ENCODE peak calls at places on chromosome 18, in five cellular contexts. X, L, E, B and H are unnamed samples.
A peak's percentile ranks its signal among the peaks of the same experiment; 100 is the strongest.

GRCh38 chr18:22155584-22155983 is 13.8 kb upstream of the GATA6 start:
- DNase-seq in E (no peak), L (no peak), B (no peak), X (no peak), H (no peak)

GRCh38 chr18:46211816-46212215 is 107.6 kb downstream of the HAUS1 start:
- DNase-seq in E (peak; percentile 29), B (no peak), X (no peak), L (no peak), H (no peak)

GRCh38 chr18:34158881-34159690 is 65.6 kb downstream of the NOL4 start:
- DNase-seq in X (peak; percentile 48), E (peak; percentile 2), B (no peak), L (peak; percentile 9), H (no peak)

GRCh38 chr18:34592961-34593382 is 117.1 kb upstream of the DTNA start:
- DNase-seq in X (peak; percentile 85), L (peak; percentile 48), B (no peak), E (peak; percentile 84), H (peak; percentile 26)

GRCh38 chr18:63823516-63824219 is 48.5 kb downstream of the SERPINB7 start:
- DNase-seq in X (no peak), E (peak; percentile 24), L (peak; percentile 16), B (no peak), H (peak; percentile 61)

GRCh38 chr18:42929181-42929580 is 186.3 kb downstream of the RIT2 start:
- DNase-seq in X (no peak), L (no peak), E (peak; percentile 46), B (no peak), H (no peak)

GRCh38 chr18:58579561-58580047 is 49.3 kb downstream of the ALPK2 start:
- DNase-seq in L (no peak), E (peak; percentile 84), B (no peak), X (peak; percentile 64), H (peak; percentile 86)

GRCh38 chr18:30280861-30281470 is 761.6 kb downstream of the DSC3 start:
- DNase-seq in L (no peak), E (peak; percentile 69), B (no peak), X (no peak), H (no peak)

GRCh38 chr18:32274307-32274706 is 84.5 kb downstream of the MEP1B start:
- DNase-seq in X (no peak), B (no peak), L (no peak), E (no peak), H (no peak)

GRCh38 chr18:24136967-24137373 is 1.9 kb upstream of the CABYR start:
- DNase-seq in E (peak; percentile 21), B (no peak), L (no peak), X (no peak), H (no peak)

GRCh38 chr18:28198588-28198987 is 21.7 kb upstream of the CDH2 start:
- DNase-seq in L (no peak), E (no peak), X (no peak), B (no peak), H (no peak)

GRCh38 chr18:43393174-43393573 is 115.9 kb upstream of the SYT4 start:
- DNase-seq in E (no peak), B (no peak), X (no peak), L (no peak), H (no peak)

GRCh38 chr18:21740474-21740723 is 193 bp upstream of the MIB1 start:
- DNase-seq in X (no peak), L (no peak), B (no peak), E (peak; percentile 98), H (peak; percentile 68)

GRCh38 chr18:73531601-73532000 is 616.0 kb downstream of the FBXO15 start:
- DNase-seq in X (no peak), L (no peak), E (no peak), B (no peak), H (no peak)

GRCh38 chr18:12532661-12533060 is 124.9 kb downstream of the PRELID3A start:
- DNase-seq in B (no peak), E (no peak), X (no peak), L (no peak), H (no peak)

GRCh38 chr18:12534820-12535219 is 123.1 kb downstream of the SPIRE1 start:
- DNase-seq in X (no peak), B (no peak), E (no peak), L (no peak), H (no peak)

DNA sequence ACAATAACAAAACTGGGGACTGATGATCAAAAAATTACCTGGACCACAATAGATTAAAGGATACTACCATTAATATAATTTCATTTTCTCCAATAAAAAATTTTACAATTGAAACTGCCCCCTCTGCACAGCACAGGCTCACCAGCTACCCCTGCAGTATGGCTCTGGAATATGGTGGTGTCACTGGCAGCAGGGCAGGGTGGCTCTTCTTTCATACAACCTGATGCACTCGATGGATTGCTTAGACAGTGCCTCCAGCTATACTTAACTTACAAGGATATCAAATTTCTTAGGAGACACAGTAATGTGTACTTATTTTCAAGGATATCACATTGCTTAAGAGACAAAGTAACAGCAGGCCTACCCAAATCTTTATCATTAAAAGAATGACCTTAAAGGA is 124.0 kb downstream of the PRELID3A start:
- DNase-seq in L (no peak), E (peak; percentile 31), B (no peak), X (no peak), H (no peak)
- TF ChIP-seq CTCF in L (no peak), E (peak; percentile 48), B (no peak), X (no peak), H (no peak)

GRCh38 chr18:79732721-79733025 is 53.1 kb downstream of the CTDP1 start:
- DNase-seq in L (no peak), B (no peak), E (no peak), X (no peak), H (no peak)
- H3K4me3 ChIP-seq in L (no peak overlapping the region), B (no peak overlapping the region), E (no peak overlapping the region), X (no peak overlapping the region), H (no peak overlapping the region)

DNA sequence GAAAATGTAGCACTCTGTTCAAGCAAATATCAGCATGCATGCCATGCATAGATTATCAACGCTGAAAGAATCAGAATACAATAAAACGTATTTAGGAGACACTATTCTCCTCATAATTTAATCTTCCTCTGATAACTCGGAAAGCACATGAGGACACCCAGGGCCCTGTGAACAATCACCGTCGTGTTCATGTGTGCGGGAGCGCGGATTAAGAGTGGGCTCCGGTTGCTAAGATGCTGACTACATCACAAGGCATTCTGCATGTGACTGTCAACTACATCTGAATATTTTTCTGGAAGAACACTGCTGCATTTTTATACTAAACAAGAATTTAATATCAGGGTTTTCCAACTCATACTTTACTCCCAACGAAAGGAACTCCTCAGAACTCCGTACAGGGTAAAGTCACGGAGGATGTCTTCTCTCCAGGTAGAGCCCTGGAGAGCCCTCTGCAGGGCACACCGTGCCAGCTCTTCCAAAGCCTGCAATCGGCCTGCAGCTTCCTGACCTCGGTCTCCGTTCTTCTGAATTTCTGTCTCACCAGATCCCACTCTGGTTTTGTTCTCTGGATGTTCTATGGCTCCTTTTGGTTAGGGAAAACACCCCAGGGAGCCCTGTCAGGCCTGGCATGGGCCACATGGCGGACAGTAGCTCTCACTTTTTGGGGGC is 59.6 kb downstream of the ZNF516 start:
- DNase-seq in X (no peak), E (no peak), L (no peak), B (no peak), H (no peak)
- TF ChIP-seq CTCF in X (no peak), E (peak; percentile 22), L (no peak), B (no peak), H (no peak)

GRCh38 chr18:3250237-3251107 is 2.9 kb downstream of the MYL12A start:
- DNase-seq in X (no peak), L (no peak), B (no peak), E (peak; percentile 84), H (no peak)
- H3K4me3 ChIP-seq in X (peak overlapping the region; percentile 85), L (no peak overlapping the region), B (peak overlapping the region; percentile 91), E (peak overlapping the region; percentile 1), H (peak overlapping the region; percentile 36)

DNA sequence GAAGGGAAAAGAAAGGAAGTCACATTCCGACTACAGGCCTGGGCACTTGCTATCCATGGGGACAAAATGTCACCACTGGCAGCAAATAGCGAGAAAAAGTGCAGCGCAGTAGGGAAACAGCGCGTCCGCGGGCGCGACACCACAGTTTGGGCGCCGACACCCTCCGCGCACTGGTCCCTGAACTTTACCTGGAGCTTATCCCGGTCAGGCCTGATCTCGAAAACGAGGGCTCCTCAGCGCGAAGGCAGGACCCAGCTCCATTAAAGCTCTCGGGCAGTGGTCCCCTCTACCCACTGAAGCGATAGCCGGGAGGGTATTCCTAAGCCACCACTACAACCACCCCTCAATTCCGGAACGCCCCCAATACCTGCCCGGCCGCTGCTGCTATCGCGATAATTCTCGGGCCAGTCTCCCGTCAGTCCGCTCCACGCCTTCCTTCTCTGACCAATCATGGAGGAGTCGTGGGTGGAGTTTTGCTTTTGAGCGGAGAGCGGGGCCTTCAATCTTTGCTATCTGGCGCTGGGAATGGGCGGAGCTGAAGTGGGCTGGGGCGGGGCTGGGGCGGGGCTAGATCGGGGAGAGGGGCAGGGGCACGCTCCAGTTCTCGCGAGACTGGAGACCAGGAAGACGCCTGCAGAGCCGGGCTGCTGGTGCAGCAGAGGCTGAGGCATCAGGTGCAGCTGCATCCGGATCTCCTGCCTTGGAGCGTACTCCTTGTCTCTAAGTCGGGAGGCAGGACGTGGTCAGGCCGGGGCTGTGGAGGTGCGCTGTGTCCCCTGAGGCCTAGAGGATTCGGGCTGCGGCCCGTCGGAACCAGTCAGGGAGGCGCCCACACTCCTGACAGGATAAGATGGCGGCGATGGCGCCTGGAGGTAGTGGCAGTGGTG is at the start of the genes PIGN and RELCH:
- DNase-seq in L (peak; percentile 90), X (peak; percentile 95), E (peak; percentile 99), B (peak; percentile 92), H (peak; percentile 85)
- TF ChIP-seq CTCF in L (no peak), X (no peak), E (no peak), B (no peak), H (no peak)

DNA sequence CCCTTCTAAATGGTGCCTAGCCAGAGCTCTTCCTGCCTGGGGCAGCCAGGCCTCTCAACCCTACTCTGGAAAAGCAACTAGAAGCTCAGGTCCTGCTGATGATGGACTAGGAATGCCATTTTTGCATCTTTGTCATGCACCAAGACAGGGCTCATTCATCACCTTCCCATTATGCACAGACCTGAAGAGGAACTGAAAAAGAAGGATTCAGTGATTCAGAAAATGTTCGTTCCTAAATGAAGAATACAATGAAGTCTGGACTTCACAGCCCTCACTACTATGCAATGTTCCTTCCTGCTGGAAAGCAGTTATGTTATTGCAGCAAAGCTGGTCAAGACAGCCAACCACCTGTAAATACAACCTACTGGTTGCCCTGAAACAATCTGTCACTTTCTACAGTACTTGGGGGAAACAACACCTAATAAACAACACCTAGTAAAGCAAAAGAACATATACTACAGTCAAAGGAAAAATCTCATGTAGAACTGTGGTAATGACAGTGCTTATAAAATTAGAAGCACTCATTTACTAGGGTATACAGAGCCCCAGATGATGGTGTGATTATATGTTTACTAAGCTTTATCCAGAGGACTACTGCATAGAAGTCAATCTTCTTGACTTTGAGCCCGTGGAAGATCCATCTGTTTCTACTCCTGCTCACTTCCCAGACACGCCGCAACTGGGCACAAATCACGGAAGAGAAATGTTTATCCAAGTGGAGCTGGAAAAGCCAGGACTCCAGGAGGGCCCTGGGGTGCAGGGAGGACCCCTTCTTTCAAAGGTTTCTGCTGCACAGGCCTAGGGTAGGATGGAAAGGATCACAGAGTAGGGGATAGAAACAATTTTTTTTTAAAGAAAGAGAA is 103.1 kb upstream of the THOC1 start:
- DNase-seq in E (no peak), L (no peak), X (no peak), B (no peak), H (no peak)
- H3K4me3 ChIP-seq in E (no peak overlapping the region), L (no peak overlapping the region), X (no peak overlapping the region), B (no peak overlapping the region), H (no peak overlapping the region)

DNA sequence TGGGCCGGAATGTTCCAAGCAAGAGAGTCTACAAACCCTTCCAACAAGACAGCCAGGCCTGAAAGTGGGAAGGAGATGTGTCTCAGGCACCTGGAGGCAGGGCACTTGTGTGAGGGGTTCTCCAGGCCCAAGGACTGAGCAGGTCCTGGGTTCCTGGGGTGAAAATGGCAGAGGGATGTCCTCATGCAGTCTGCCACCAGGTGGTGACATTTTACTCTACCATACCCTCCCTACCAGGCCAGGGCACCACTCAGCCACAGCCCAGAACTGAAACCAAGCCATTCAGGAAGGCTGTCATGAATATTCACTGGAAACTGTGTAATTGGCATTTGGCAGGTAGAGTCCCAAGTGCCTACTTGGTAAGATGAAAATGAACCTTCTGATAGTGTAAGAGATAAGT is 185.2 kb downstream of the MYO5B start:
- DNase-seq in L (peak; percentile 10), B (peak; percentile 25), X (no peak), E (peak; percentile 53), H (no peak)
- TF ChIP-seq CTCF in L (no peak), B (peak; percentile 69), X (peak; percentile 56), E (peak; percentile 63), H (peak; percentile 41)